ENCODE peak calls at places on chromosomes 4 and X, in four cellular contexts. One of them, this sample, is unnamed.
A peak's percentile ranks its signal among the peaks of the same experiment; 100 is the strongest.

GRCh38 chr4:7584760-7585159 is 150.0 kb upstream of the PSAPL1 start:
- DNase-seq in cardiac muscle cell: no peak
- DNase-seq in astrocyte of the spinal cord: no peak
- DNase-seq in GM23248: no peak
- DNase-seq in this sample: no peak

GRCh38 chr4:142558851-142559250 is 287.2 kb downstream of the INPP4B start:
- DNase-seq in cardiac muscle cell: peak; percentile 40
- DNase-seq in astrocyte of the spinal cord: no peak
- DNase-seq in GM23248: peak; percentile 46
- DNase-seq in this sample: no peak

GRCh38 chrX:45711231-45711630 is 510.6 kb upstream of the DIPK2B start:
- DNase-seq in cardiac muscle cell: peak; percentile 20
- DNase-seq in astrocyte of the spinal cord: peak; percentile 65
- DNase-seq in GM23248: peak; percentile 41
- DNase-seq in this sample: no peak

GRCh38 chr4:122010610-122011009 is 58.8 kb upstream of the TRPC3 start:
- DNase-seq in cardiac muscle cell: no peak
- DNase-seq in astrocyte of the spinal cord: peak; percentile 67
- DNase-seq in GM23248: peak; percentile 18
- DNase-seq in this sample: no peak

GRCh38 chrX:119942173-119942819 is 1.3 kb downstream of the NKAP start:
- DNase-seq in cardiac muscle cell: no peak
- DNase-seq in astrocyte of the spinal cord: no peak
- DNase-seq in GM23248: no peak
- DNase-seq in this sample: no peak

GRCh38 chr4:21885241-21885640 is 63.3 kb downstream of the KCNIP4 start:
- DNase-seq in cardiac muscle cell: peak; percentile 53
- DNase-seq in astrocyte of the spinal cord: peak; percentile 29
- DNase-seq in GM23248: peak; percentile 80
- DNase-seq in this sample: no peak

GRCh38 chr4:70402762-70403161 is 5.0 kb downstream of the OPRPN start:
- DNase-seq in cardiac muscle cell: no peak
- DNase-seq in astrocyte of the spinal cord: no peak
- DNase-seq in GM23248: no peak
- DNase-seq in this sample: no peak

GRCh38 chr4:8383451-8384160 is 56.9 kb downstream of the ACOX3 start:
- DNase-seq in cardiac muscle cell: peak; percentile 48
- DNase-seq in astrocyte of the spinal cord: peak; percentile 76
- DNase-seq in GM23248: no peak
- DNase-seq in this sample: no peak

GRCh38 chr4:26248647-26249046 is 72.2 kb upstream of the RBPJ start:
- DNase-seq in cardiac muscle cell: peak; percentile 81
- DNase-seq in astrocyte of the spinal cord: peak; percentile 81
- DNase-seq in GM23248: no peak
- DNase-seq in this sample: no peak

GRCh38 chr4:675980-676870 is 1.9 kb downstream of the MYL5 start:
- DNase-seq in cardiac muscle cell: no peak
- DNase-seq in astrocyte of the spinal cord: no peak
- DNase-seq in GM23248: no peak
- DNase-seq in this sample: peak; percentile 3

GRCh38 chrX:44570524-44570923 is 27.9 kb upstream of the FUNDC1 start:
- DNase-seq in cardiac muscle cell: peak; percentile 32
- DNase-seq in astrocyte of the spinal cord: no peak
- DNase-seq in GM23248: peak; percentile 60
- DNase-seq in this sample: no peak

GRCh38 chrX:8971116-8971515 is 62.8 kb downstream of the FAM9B start:
- DNase-seq in cardiac muscle cell: peak; percentile 71
- DNase-seq in astrocyte of the spinal cord: peak; percentile 63
- DNase-seq in GM23248: peak; percentile 55
- DNase-seq in this sample: no peak

GRCh38 chrX:22135171-22135711 is 103.1 kb downstream of the PHEX start:
- DNase-seq in cardiac muscle cell: peak; percentile 50
- DNase-seq in astrocyte of the spinal cord: peak; percentile 60
- DNase-seq in GM23248: peak; percentile 46
- DNase-seq in this sample: no peak

GRCh38 chrX:38052096-38052495 is 45.7 kb downstream of the SYTL5 start:
- DNase-seq in cardiac muscle cell: peak; percentile 74
- DNase-seq in astrocyte of the spinal cord: peak; percentile 88
- DNase-seq in GM23248: peak; percentile 83
- DNase-seq in this sample: no peak

GRCh38 chr4:38085394-38086150 is 125.4 kb downstream of the PTTG2 start:
- DNase-seq in cardiac muscle cell: no peak
- DNase-seq in astrocyte of the spinal cord: no peak
- DNase-seq in GM23248: peak; percentile 47
- DNase-seq in this sample: no peak

GRCh38 chr4:115841873-115842272 is 728.5 kb upstream of the NDST4 start:
- DNase-seq in cardiac muscle cell: no peak
- DNase-seq in astrocyte of the spinal cord: no peak
- DNase-seq in GM23248: no peak
- DNase-seq in this sample: no peak

GRCh38 chr4:155784637-155785036 is 25.8 kb downstream of the GUCY1B1 start:
- DNase-seq in cardiac muscle cell: no peak
- DNase-seq in astrocyte of the spinal cord: no peak
- DNase-seq in GM23248: no peak
- DNase-seq in this sample: no peak

GRCh38 chr4:153564630-153565525 is 98.7 kb downstream of the TMEM131L start:
- DNase-seq in cardiac muscle cell: no peak
- DNase-seq in astrocyte of the spinal cord: no peak
- DNase-seq in GM23248: peak; percentile 58
- DNase-seq in this sample: no peak

GRCh38 chrX:46561931-46562721 is 11.4 kb upstream of the CHST7 start:
- DNase-seq in cardiac muscle cell: no peak
- DNase-seq in astrocyte of the spinal cord: no peak
- DNase-seq in GM23248: no peak
- DNase-seq in this sample: no peak

GRCh38 chr4:73257242-73257994 is 1.2 kb downstream of the ANKRD17 start:
- DNase-seq in cardiac muscle cell: peak; percentile 89
- DNase-seq in astrocyte of the spinal cord: peak; percentile 90
- DNase-seq in GM23248: peak; percentile 91
- DNase-seq in this sample: peak; percentile 65

GRCh38 chrX:85851418-85851817 is 195.9 kb downstream of the CHM start:
- DNase-seq in cardiac muscle cell: peak; percentile 11
- DNase-seq in astrocyte of the spinal cord: no peak
- DNase-seq in GM23248: peak; percentile 19
- DNase-seq in this sample: peak; percentile 3

GRCh38 chr4:11954093-11954492 is 525.4 kb upstream of the HS3ST1 start:
- DNase-seq in cardiac muscle cell: peak; percentile 80
- DNase-seq in astrocyte of the spinal cord: peak; percentile 9
- DNase-seq in GM23248: peak; percentile 3
- DNase-seq in this sample: peak; percentile 41

GRCh38 chr4:138981930-138982390 is 33.6 kb upstream of the NOCT start:
- DNase-seq in cardiac muscle cell: peak; percentile 93
- DNase-seq in astrocyte of the spinal cord: peak; percentile 19
- DNase-seq in GM23248: peak; percentile 71
- DNase-seq in this sample: no peak

GRCh38 chrX:789096-789495 is 158.5 kb downstream of the SHOX start:
- DNase-seq in cardiac muscle cell: no peak
- DNase-seq in astrocyte of the spinal cord: no peak
- DNase-seq in GM23248: no peak
- DNase-seq in this sample: no peak

GRCh38 chr4:156560701-156561100 is 410.9 kb downstream of the PDGFC start:
- DNase-seq in cardiac muscle cell: no peak
- DNase-seq in astrocyte of the spinal cord: peak; percentile 42
- DNase-seq in GM23248: peak; percentile 24
- DNase-seq in this sample: no peak

GRCh38 chr4:187309456-187309855 is 585.8 kb upstream of the FAT1 start:
- DNase-seq in cardiac muscle cell: no peak
- DNase-seq in astrocyte of the spinal cord: peak; percentile 67
- DNase-seq in GM23248: peak; percentile 19
- DNase-seq in this sample: no peak

GRCh38 chr4:117777721-117778120 is 256.6 kb upstream of the NDST3 start:
- DNase-seq in cardiac muscle cell: no peak
- DNase-seq in astrocyte of the spinal cord: peak; percentile 51
- DNase-seq in GM23248: no peak
- DNase-seq in this sample: no peak

GRCh38 chr4:6972911-6973310 is 63.3 kb downstream of the TBC1D14 start:
- DNase-seq in cardiac muscle cell: no peak
- DNase-seq in astrocyte of the spinal cord: no peak
- DNase-seq in GM23248: no peak
- DNase-seq in this sample: no peak

GRCh38 chrX:101729986-101730385 is 70.3 kb upstream of the ARMCX2 start:
- DNase-seq in cardiac muscle cell: no peak
- DNase-seq in astrocyte of the spinal cord: no peak
- DNase-seq in GM23248: no peak
- DNase-seq in this sample: no peak

GRCh38 chr4:64417974-64418373 is 8.7 kb upstream of the TECRL start:
- DNase-seq in cardiac muscle cell: peak; percentile 2
- DNase-seq in astrocyte of the spinal cord: peak; percentile 54
- DNase-seq in GM23248: peak; percentile 1
- DNase-seq in this sample: no peak

GRCh38 chr4:2385450-2386020 is 32.9 kb downstream of the ZFYVE28 start:
- DNase-seq in cardiac muscle cell: no peak
- DNase-seq in astrocyte of the spinal cord: no peak
- DNase-seq in GM23248: no peak
- DNase-seq in this sample: no peak

GRCh38 chr4:25993564-25994185 is 79.7 kb downstream of the SMIM20 start:
- DNase-seq in cardiac muscle cell: peak; percentile 21
- DNase-seq in astrocyte of the spinal cord: no peak
- DNase-seq in GM23248: peak; percentile 41
- DNase-seq in this sample: peak; percentile 59

GRCh38 chr4:130306566-130306965 is 1210.6 kb downstream of the C4orf33 start:
- DNase-seq in cardiac muscle cell: no peak
- DNase-seq in astrocyte of the spinal cord: no peak
- DNase-seq in GM23248: no peak
- DNase-seq in this sample: peak; percentile 7

GRCh38 chrX:31540313-31540712 is 468.5 kb upstream of the FTHL17 start:
- DNase-seq in cardiac muscle cell: peak; percentile 31
- DNase-seq in astrocyte of the spinal cord: no peak
- DNase-seq in GM23248: no peak
- DNase-seq in this sample: no peak

GRCh38 chrX:44235534-44235933 is 107.9 kb downstream of the EFHC2 start:
- DNase-seq in cardiac muscle cell: no peak
- DNase-seq in astrocyte of the spinal cord: no peak
- DNase-seq in GM23248: no peak
- DNase-seq in this sample: no peak

GRCh38 chr4:89724716-89725115 is 112.2 kb downstream of the SNCA start:
- DNase-seq in cardiac muscle cell: peak; percentile 29
- DNase-seq in astrocyte of the spinal cord: peak; percentile 81
- DNase-seq in GM23248: peak; percentile 91
- DNase-seq in this sample: no peak